ENCODE peak calls at places on chromosomes 11 and 22, in five cellular contexts. P, E, V, B and T are unnamed samples.
A peak's percentile ranks its signal among the peaks of the same experiment; 100 is the strongest.

GRCh38 chr11:88414385-88414861 is 76.9 kb upstream of the CTSC start:
- ATAC-seq in P (no peak), E (no peak), V (peak; percentile 69), B (peak; percentile 83), T (no peak)

GRCh38 chr11:12200359-12201015 is 90.1 kb downstream of the MICAL2 start:
- ATAC-seq in P (no peak), E (no peak), V (peak; percentile 6), B (peak; percentile 36), T (peak; percentile 32)

GRCh38 chr22:37599161-37599560 is 9.5 kb upstream of the GGA1 start:
- ATAC-seq in P (no peak), E (no peak), V (no peak), B (peak; percentile 16), T (no peak)

GRCh38 chr11:120952503-120953229 is 71.2 kb upstream of the TBCEL start:
- ATAC-seq in P (peak; percentile 91), E (peak; percentile 82), V (peak; percentile 99), B (peak; percentile 96), T (peak; percentile 49)

GRCh38 chr11:61838501-61838900 is 10.4 kb downstream of the FADS2 start:
- ATAC-seq in P (peak; percentile 13), E (no peak), V (no peak), B (no peak), T (no peak)

GRCh38 chr11:68582416-68583046 is 101.8 kb upstream of the GAL start:
- ATAC-seq in P (no peak), E (no peak), V (peak; percentile 17), B (peak; percentile 82), T (no peak)

GRCh38 chr11:76918941-76919386 is 58.2 kb downstream of the ACER3 start:
- ATAC-seq in P (peak; percentile 57), E (peak; percentile 72), V (peak; percentile 91), B (peak; percentile 94), T (peak; percentile 61)

GRCh38 chr22:50628543-50629134 is 687 bp upstream of the ARSA start:
- ATAC-seq in P (no peak), E (no peak), V (peak; percentile 1), B (no peak), T (no peak)

GRCh38 chr11:112163875-112164521 is at the start of gene IL18:
- ATAC-seq in P (no peak), E (peak; percentile 99), V (peak; percentile 92), B (no peak), T (peak; percentile 23)

GRCh38 chr11:33062137-33062536 is 22.8 kb downstream of the TCP11L1 start:
- ATAC-seq in P (no peak), E (no peak), V (no peak), B (no peak), T (no peak)

GRCh38 chr11:26134481-26135355 is 197.2 kb upstream of the ANO3 start:
- ATAC-seq in P (peak; percentile 63), E (peak; percentile 87), V (no peak), B (no peak), T (no peak)

GRCh38 chr22:44405661-44406060 is 92.4 kb downstream of the RTL6 start:
- ATAC-seq in P (no peak), E (no peak), V (no peak), B (no peak), T (no peak)

GRCh38 chr11:69295995-69296889 is 2.3 kb downstream of the MYEOV start:
- ATAC-seq in P (peak; percentile 49), E (no peak), V (peak; percentile 12), B (no peak), T (peak; percentile 62)

GRCh38 chr22:24699861-24700260 is 74.7 kb downstream of the PIWIL3 start:
- ATAC-seq in P (no peak), E (no peak), V (no peak), B (no peak), T (no peak)

GRCh38 chr22:30785527-30785926 is 90.9 kb downstream of the OSBP2 start:
- ATAC-seq in P (no peak), E (no peak), V (no peak), B (no peak), T (no peak)

GRCh38 chr22:40107244-40107643 is 70.5 kb upstream of the TNRC6B start:
- ATAC-seq in P (no peak), E (no peak), V (peak; percentile 59), B (no peak), T (no peak)

GRCh38 chr11:114799524-114799923 is 121.2 kb downstream of the NXPE2 start:
- ATAC-seq in P (no peak), E (peak; percentile 99), V (no peak), B (peak; percentile 49), T (no peak)

GRCh38 chr11:56968524-56968923 is 20.2 kb upstream of the OR5AK2 start:
- ATAC-seq in P (no peak), E (no peak), V (no peak), B (no peak), T (no peak)

GRCh38 chr11:45173064-45173463 is 26.6 kb downstream of the PRDM11 start:
- ATAC-seq in P (peak; percentile 55), E (no peak), V (no peak), B (no peak), T (no peak)

GRCh38 chr22:18048441-18048898 is 24.1 kb upstream of the MICAL3 start:
- ATAC-seq in P (no peak), E (no peak), V (peak; percentile 68), B (no peak), T (no peak)

GRCh38 chr11:103927535-103927934 is 108.9 kb upstream of the DDI1 start:
- ATAC-seq in P (no peak), E (no peak), V (peak; percentile 75), B (no peak), T (no peak)

GRCh38 chr11:66346476-66347424 is 679 bp downstream of the B4GAT1 start:
- ATAC-seq in P (peak; percentile 18), E (peak; percentile 4), V (peak; percentile 22), B (no peak), T (no peak)

GRCh38 chr11:114082767-114083181 is 23.3 kb downstream of the ZBTB16 start:
- ATAC-seq in P (peak; percentile 52), E (peak; percentile 26), V (no peak), B (peak; percentile 31), T (no peak)

GRCh38 chr11:33157103-33158027 is 3.9 kb downstream of the CSTF3 start:
- ATAC-seq in P (no peak), E (no peak), V (no peak), B (no peak), T (no peak)

GRCh38 chr11:87359401-87359800 is 321.7 kb downstream of the TMEM135 start:
- ATAC-seq in P (peak; percentile 21), E (no peak), V (no peak), B (no peak), T (no peak)

GRCh38 chr22:20654343-20655208 is 119.3 kb upstream of the SERPIND1 start:
- ATAC-seq in P (no peak), E (no peak), V (peak; percentile 95), B (no peak), T (no peak)

GRCh38 chr11:12853325-12853651 is 155.8 kb upstream of the RASSF10 start:
- ATAC-seq in P (no peak), E (no peak), V (no peak), B (no peak), T (no peak)

GRCh38 chr22:23514317-23515038 is 65.6 kb downstream of the IGLL1 start:
- ATAC-seq in P (peak; percentile 30), E (peak; percentile 77), V (no peak), B (no peak), T (peak; percentile 63)

GRCh38 chr11:128688896-128689546 is 4.9 kb upstream of the FLI1 start:
- ATAC-seq in P (no peak), E (no peak), V (no peak), B (no peak), T (no peak)

GRCh38 chr11:83151274-83151977 is 5.5 kb upstream of the PCF11 start:
- ATAC-seq in P (no peak), E (no peak), V (no peak), B (no peak), T (no peak)

GRCh38 chr11:122784325-122785155 is 53.8 kb upstream of the CRTAM start:
- ATAC-seq in P (no peak), E (no peak), V (peak; percentile 30), B (no peak), T (peak; percentile 76)

GRCh38 chr11:10601722-10602281 is 33.3 kb upstream of the LYVE1 start:
- ATAC-seq in P (no peak), E (no peak), V (peak; percentile 20), B (no peak), T (peak; percentile 7)

GRCh38 chr11:75344761-75345454 is 6.6 kb downstream of the ARRB1 start:
- ATAC-seq in P (no peak), E (no peak), V (no peak), B (no peak), T (no peak)
- H3K27ac ChIP-seq in P (no peak overlapping the region), E (no peak overlapping the region), V (peak overlapping the region; percentile 96), B (peak overlapping the region; percentile 27), T (peak overlapping the region; percentile 90)

DNA sequence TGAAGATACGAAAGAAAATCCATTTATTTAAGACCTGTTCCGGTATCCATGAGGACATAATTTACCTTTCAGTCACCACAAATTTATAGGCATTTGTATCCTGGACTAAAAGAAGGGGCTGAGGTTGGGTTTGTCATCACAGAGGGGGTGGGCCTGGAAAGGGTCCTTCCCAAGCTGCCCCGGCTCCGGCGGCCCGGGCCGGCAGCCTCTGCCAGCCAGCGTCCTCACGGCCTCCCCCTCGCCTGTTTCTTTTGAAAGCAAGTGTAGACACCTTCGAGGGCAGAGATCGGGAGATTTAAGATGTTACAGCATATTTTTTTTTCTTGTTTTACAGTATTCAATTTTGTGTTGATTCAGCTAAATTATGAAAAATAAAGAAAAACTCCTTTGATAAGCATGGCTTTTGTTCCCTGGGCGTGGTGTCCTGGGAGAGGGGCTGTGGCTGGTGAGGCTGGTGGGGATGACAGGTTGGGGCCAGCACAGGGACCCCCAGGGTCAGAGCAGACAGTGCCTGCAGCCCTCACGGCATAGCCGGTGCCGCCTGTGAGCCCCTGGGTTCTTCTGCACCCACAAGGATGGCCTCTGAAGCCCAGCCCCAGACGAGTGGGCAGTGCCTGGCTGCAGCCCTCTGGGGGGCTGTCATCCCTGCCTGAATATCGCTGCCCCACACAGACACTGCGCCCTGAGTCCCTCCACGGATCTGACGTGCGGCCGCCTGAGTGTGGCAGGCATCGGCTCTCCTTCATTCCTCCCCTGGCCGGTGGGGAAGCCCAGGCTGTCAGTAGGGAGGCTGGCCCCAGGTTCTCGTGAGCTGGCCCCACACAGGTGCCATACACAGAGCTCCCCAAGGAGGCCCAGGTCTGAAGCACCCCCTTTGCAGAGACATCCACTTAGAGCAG is 1075.9 kb downstream of the BRD1 start:
- ATAC-seq in P (no peak), E (no peak), V (no peak), B (no peak), T (no peak)
- H3K27ac ChIP-seq in P (no peak overlapping the region), E (no peak overlapping the region), V (no peak overlapping the region), B (no peak overlapping the region), T (no peak overlapping the region)

GRCh38 chr22:46827781-46828180 is 65.3 kb downstream of the TBC1D22A start:
- ATAC-seq in P (peak; percentile 30), E (no peak), V (no peak), B (no peak), T (no peak)
- H3K27ac ChIP-seq in P (no peak overlapping the region), E (no peak overlapping the region), V (no peak overlapping the region), B (no peak overlapping the region), T (no peak overlapping the region)

GRCh38 chr11:126407682-126408288 is 52.3 kb downstream of the ST3GAL4 start:
- ATAC-seq in P (no peak), E (no peak), V (no peak), B (no peak), T (no peak)

GRCh38 chr11:126407101-126407521 is 51.6 kb downstream of the ST3GAL4 start:
- ATAC-seq in P (no peak), E (no peak), V (no peak), B (no peak), T (no peak)

GRCh38 chr11:126408901-126409670 is 53.6 kb downstream of the ST3GAL4 start:
- ATAC-seq in P (no peak), E (no peak), V (no peak), B (no peak), T (no peak)

GRCh38 chr11:126406368-126406767 is 50.9 kb downstream of the ST3GAL4 start:
- ATAC-seq in P (no peak), E (no peak), V (no peak), B (no peak), T (no peak)

GRCh38 chr11:126408496-126408895 is 53.0 kb downstream of the ST3GAL4 start:
- ATAC-seq in P (no peak), E (no peak), V (no peak), B (no peak), T (no peak)
- H3K27ac ChIP-seq in P (no peak overlapping the region), E (no peak overlapping the region), V (no peak overlapping the region), B (no peak overlapping the region), T (no peak overlapping the region)